ENCODE peak calls at places on chromosome 17, in seven cellular contexts. D is cardiac muscle cell; V is AG10803; A is cardiac fibroblast; Y is heart right ventricle; E is CD8-positive, alpha-beta T cell; X is epithelial cell of esophagus. T is an unnamed sample.

GRCh38 chr17:19401321-19402010 is 9.6 kb upstream of the RNF112 start:
- DNase-seq in D (no peak), V (no peak), A (no peak), Y (no peak), E (no peak), X (no peak), T (no peak)

GRCh38 chr17:61400058-61400785 is 579 bp downstream of the TBX2 start:
- DNase-seq in D (peak; percentile 61), V (no peak), A (peak; percentile 48), Y (no peak), E (no peak), X (no peak), T (no peak)

GRCh38 chr17:37134050-37134449 is 185.3 kb downstream of the AATF start:
- DNase-seq in D (no peak), V (no peak), A (no peak), Y (no peak), E (no peak), X (no peak), T (no peak)

GRCh38 chr17:49894761-49895160 is 46.9 kb upstream of the TAC4 start:
- DNase-seq in D (no peak), V (no peak), A (no peak), Y (no peak), E (no peak), X (peak; percentile 75), T (no peak)

GRCh38 chr17:47707056-47707791 is 13.3 kb downstream of the TBKBP1 start:
- DNase-seq in D (no peak), V (peak; percentile 6), A (no peak), Y (no peak), E (no peak), X (no peak), T (no peak)

GRCh38 chr17:72273301-72274056 is 152.7 kb downstream of the SOX9 start:
- DNase-seq in D (no peak), V (no peak), A (no peak), Y (no peak), E (no peak), X (peak; percentile 93), T (no peak)

GRCh38 chr17:5283531-5284315 is 1.6 kb downstream of the RABEP1 start:
- DNase-seq in D (peak; percentile 9), V (no peak), A (peak; percentile 12), Y (no peak), E (no peak), X (peak; percentile 39), T (no peak)

GRCh38 chr17:32223703-32224102 is 41.9 kb upstream of the RHBDL3 start:
- DNase-seq in D (no peak), V (no peak), A (no peak), Y (no peak), E (no peak), X (no peak), T (no peak)

GRCh38 chr17:64575431-64575830 is 68.7 kb downstream of the CEP95 start:
- DNase-seq in D (no peak), V (peak; percentile 36), A (no peak), Y (no peak), E (no peak), X (no peak), T (no peak)

GRCh38 chr17:48012151-48012520 is 25.5 kb downstream of the COPZ2 start:
- DNase-seq in D (peak; percentile 37), V (peak; percentile 30), A (no peak), Y (no peak), E (peak; percentile 61), X (no peak), T (peak; percentile 75)

GRCh38 chr17:68301438-68301959 is 10.2 kb downstream of the ARSG start:
- DNase-seq in D (no peak), V (no peak), A (no peak), Y (no peak), E (no peak), X (no peak), T (no peak)

GRCh38 chr17:72143245-72143644 is 22.4 kb downstream of the SOX9 start:
- DNase-seq in D (no peak), V (no peak), A (no peak), Y (no peak), E (no peak), X (no peak), T (no peak)

GRCh38 chr17:57551321-57552079 is 193.6 kb downstream of the CCDC182 start:
- DNase-seq in D (no peak), V (no peak), A (no peak), Y (no peak), E (peak; percentile 13), X (no peak), T (no peak)

GRCh38 chr17:37527249-37527851 is 37.7 kb downstream of the DUSP14 start:
- DNase-seq in D (peak; percentile 62), V (peak; percentile 66), A (peak; percentile 70), Y (no peak), E (no peak), X (peak; percentile 79), T (no peak)

GRCh38 chr17:67672592-67672991 is 45.1 kb upstream of the NOL11 start:
- DNase-seq in D (no peak), V (no peak), A (no peak), Y (no peak), E (no peak), X (peak; percentile 34), T (no peak)

GRCh38 chr17:82103588-82104451 is 5.8 kb upstream of the FASN start:
- DNase-seq in D (peak; percentile 38), V (no peak), A (peak; percentile 25), Y (no peak), E (no peak), X (peak; percentile 61), T (peak; percentile 95)

GRCh38 chr17:80277751-80278671 is 17.4 kb downstream of the RNF213 start:
- DNase-seq in D (no peak), V (no peak), A (no peak), Y (no peak), E (no peak), X (peak; percentile 16), T (no peak)

GRCh38 chr17:74852237-74853047 is 7.2 kb downstream of the GRIN2C start:
- DNase-seq in D (peak; percentile 35), V (no peak), A (no peak), Y (no peak), E (peak; percentile 47), X (peak; percentile 69), T (peak; percentile 57)

GRCh38 chr17:49715221-49715620 is 7.5 kb upstream of the SLC35B1 start:
- DNase-seq in D (no peak), V (no peak), A (no peak), Y (no peak), E (peak; percentile 44), X (no peak), T (no peak)

GRCh38 chr17:42275527-42276358 is 448 bp downstream of the STAT5B start:
- DNase-seq in D (peak; percentile 66), V (peak; percentile 40), A (peak; percentile 33), Y (no peak), E (peak; percentile 27), X (no peak), T (no peak)

GRCh38 chr17:80413771-80414507 is 1.0 kb upstream of the ENDOV start:
- DNase-seq in D (no peak), V (no peak), A (no peak), Y (no peak), E (no peak), X (no peak), T (no peak)

GRCh38 chr17:75088465-75088895 is 726 bp downstream of the SLC16A5 start:
- DNase-seq in D (no peak), V (no peak), A (no peak), Y (no peak), E (no peak), X (no peak), T (no peak)

GRCh38 chr17:40542562-40543411 is 22.5 kb downstream of the CCR7 start:
- DNase-seq in D (peak; percentile 99), V (peak; percentile 97), A (peak; percentile 99), Y (peak; percentile 91), E (peak; percentile 21), X (peak; percentile 86), T (no peak)

GRCh38 chr17:74776990-74777389 is 845 bp upstream of the NAT9 start:
- DNase-seq in D (no peak), V (no peak), A (no peak), Y (no peak), E (no peak), X (no peak), T (no peak)

GRCh38 chr17:15036238-15036637 is 228.9 kb downstream of the PMP22 start:
- DNase-seq in D (no peak), V (no peak), A (no peak), Y (no peak), E (no peak), X (no peak), T (no peak)

GRCh38 chr17:1515640-1516402 is 591 bp downstream of the INPP5K start:
- DNase-seq in D (peak; percentile 93), V (peak; percentile 89), A (peak; percentile 93), Y (peak; percentile 79), E (peak; percentile 62), X (peak; percentile 88), T (peak; percentile 66)

GRCh38 chr17:2593846-2594656 is 597 bp downstream of the PAFAH1B1 start:
- DNase-seq in D (peak; percentile 83), V (peak; percentile 68), A (peak; percentile 79), Y (peak; percentile 84), E (peak; percentile 81), X (peak; percentile 81), T (no peak)

GRCh38 chr17:45022288-45022648 is 29.2 kb downstream of the DCAKD start:
- DNase-seq in D (no peak), V (no peak), A (no peak), Y (no peak), E (no peak), X (no peak), T (no peak)

GRCh38 chr17:83084214-83084613 is 4.8 kb downstream of the METRNL start:
- DNase-seq in D (no peak), V (no peak), A (no peak), Y (no peak), E (no peak), X (no peak), T (no peak)

GRCh38 chr17:27233059-27233458 is 60.9 kb upstream of the WSB1 start:
- DNase-seq in D (no peak), V (no peak), A (no peak), Y (no peak), E (no peak), X (no peak), T (no peak)
- TF ChIP-seq CTCF in D (no peak), V (no peak), A (no peak), Y (no peak), E (no peak), X (no peak), T (no peak)

DNA sequence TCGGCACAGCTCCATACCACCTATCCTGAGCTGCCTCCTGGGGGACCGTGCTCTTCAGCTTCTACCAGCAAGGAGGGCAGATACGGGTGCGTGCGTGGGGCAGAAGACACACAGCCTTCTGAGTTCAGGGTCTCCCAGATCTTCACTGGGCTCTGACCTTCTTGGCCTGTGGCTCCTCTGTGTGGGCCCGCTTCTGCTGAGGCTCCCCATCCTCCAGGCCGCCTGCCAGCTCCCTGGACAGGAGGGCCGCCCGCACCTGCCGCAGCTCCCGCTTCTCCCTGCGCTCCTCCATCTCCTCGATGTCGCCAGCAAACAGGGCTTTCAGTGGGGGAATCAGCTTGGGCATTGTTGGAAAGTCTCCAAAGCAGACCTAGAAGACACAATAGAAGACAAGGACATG is 25.2 kb downstream of the ELAC2 start:
- DNase-seq in D (no peak), V (no peak), A (no peak), Y (no peak), E (no peak), X (no peak), T (no peak)
- TF ChIP-seq CTCF in D (no peak), V (no peak), A (no peak), Y (no peak), E (no peak), X (no peak), T (no peak)

GRCh38 chr17:29565643-29566472 is 979 bp downstream of the ABHD15 start:
- DNase-seq in D (no peak), V (no peak), A (no peak), Y (peak; percentile 6), E (peak; percentile 63), X (peak; percentile 49), T (no peak)
- TF ChIP-seq CTCF in D (peak; percentile 2), V (no peak), A (no peak), Y (no peak), E (no peak), X (no peak), T (peak; percentile 26)

GRCh38 chr17:9071921-9072503 is 50.7 kb downstream of the NTN1 start:
- DNase-seq in D (no peak), V (peak; percentile 11), A (no peak), Y (no peak), E (no peak), X (no peak), T (no peak)
- TF ChIP-seq CTCF in D (no peak), V (no peak), A (no peak), Y (no peak), E (no peak), X (no peak), T (no peak)

T was measured in D721Med.